ENCODE peak calls at places on chromosomes 5 and 9, in eight cellular contexts. One of them, this sample, is unnamed.

GRCh38 chr5:51033215-51033614 is 350.0 kb upstream of the ISL1 start:
- DNase-seq in brain microvascular endothelial cell: no peak
- DNase-seq in A673: no peak
- DNase-seq in fibroblast of lung: no peak
- DNase-seq in prostate gland: no peak
- DNase-seq in body of pancreas: peak; percentile 16
- DNase-seq in GM12865: no peak
- DNase-seq in AG04450: no peak
- DNase-seq in this sample: no peak

GRCh38 chr5:132474881-132475511 is 15.6 kb downstream of the IRF1 start:
- DNase-seq in brain microvascular endothelial cell: no peak
- DNase-seq in A673: no peak
- DNase-seq in fibroblast of lung: no peak
- DNase-seq in prostate gland: no peak
- DNase-seq in body of pancreas: no peak
- DNase-seq in GM12865: no peak
- DNase-seq in AG04450: no peak
- DNase-seq in this sample: no peak

GRCh38 chr9:79809931-79810330 is 238.2 kb downstream of the TLE4 start:
- DNase-seq in brain microvascular endothelial cell: peak; percentile 12
- DNase-seq in A673: no peak
- DNase-seq in fibroblast of lung: peak; percentile 84
- DNase-seq in prostate gland: no peak
- DNase-seq in body of pancreas: no peak
- DNase-seq in GM12865: no peak
- DNase-seq in AG04450: peak; percentile 55
- DNase-seq in this sample: peak; percentile 81

GRCh38 chr5:145908206-145908945 is 28.0 kb upstream of the SH3RF2 start:
- DNase-seq in brain microvascular endothelial cell: no peak
- DNase-seq in A673: no peak
- DNase-seq in fibroblast of lung: no peak
- DNase-seq in prostate gland: no peak
- DNase-seq in body of pancreas: no peak
- DNase-seq in GM12865: no peak
- DNase-seq in AG04450: no peak
- DNase-seq in this sample: no peak

GRCh38 chr5:123398058-123398728 is 25.0 kb downstream of the CEP120 start:
- DNase-seq in brain microvascular endothelial cell: no peak
- DNase-seq in A673: no peak
- DNase-seq in fibroblast of lung: no peak
- DNase-seq in prostate gland: no peak
- DNase-seq in body of pancreas: no peak
- DNase-seq in GM12865: no peak
- DNase-seq in AG04450: no peak
- DNase-seq in this sample: no peak

GRCh38 chr5:1242733-1243486 is 17.7 kb downstream of the SLC6A18 start:
- DNase-seq in brain microvascular endothelial cell: no peak
- DNase-seq in A673: no peak
- DNase-seq in fibroblast of lung: no peak
- DNase-seq in prostate gland: no peak
- DNase-seq in body of pancreas: no peak
- DNase-seq in GM12865: no peak
- DNase-seq in AG04450: no peak
- DNase-seq in this sample: no peak

GRCh38 chr5:101163088-101163487 is 260.0 kb upstream of the ST8SIA4 start:
- DNase-seq in brain microvascular endothelial cell: no peak
- DNase-seq in A673: no peak
- DNase-seq in fibroblast of lung: no peak
- DNase-seq in prostate gland: no peak
- DNase-seq in body of pancreas: no peak
- DNase-seq in GM12865: no peak
- DNase-seq in AG04450: no peak
- DNase-seq in this sample: no peak

GRCh38 chr5:157610990-157611389 is 35.4 kb upstream of the ADAM19 start:
- DNase-seq in brain microvascular endothelial cell: no peak
- DNase-seq in A673: no peak
- DNase-seq in fibroblast of lung: no peak
- DNase-seq in prostate gland: no peak
- DNase-seq in body of pancreas: no peak
- DNase-seq in GM12865: no peak
- DNase-seq in AG04450: no peak
- DNase-seq in this sample: no peak

GRCh38 chr5:157651623-157652376 is 438 bp downstream of the SOX30 start:
- DNase-seq in brain microvascular endothelial cell: peak; percentile 8
- DNase-seq in A673: peak; percentile 5
- DNase-seq in fibroblast of lung: peak; percentile 45
- DNase-seq in prostate gland: peak; percentile 43
- DNase-seq in body of pancreas: peak; percentile 48
- DNase-seq in GM12865: peak; percentile 86
- DNase-seq in AG04450: no peak
- DNase-seq in this sample: peak; percentile 42

GRCh38 chr9:1273859-1274258 is 223.7 kb downstream of the DMRT2 start:
- DNase-seq in brain microvascular endothelial cell: no peak
- DNase-seq in A673: no peak
- DNase-seq in fibroblast of lung: no peak
- DNase-seq in prostate gland: no peak
- DNase-seq in body of pancreas: no peak
- DNase-seq in GM12865: peak; percentile 56
- DNase-seq in AG04450: no peak
- DNase-seq in this sample: no peak

GRCh38 chr9:6498982-6499381 is 86.0 kb downstream of the UHRF2 start:
- DNase-seq in brain microvascular endothelial cell: peak; percentile 33
- DNase-seq in A673: no peak
- DNase-seq in fibroblast of lung: peak; percentile 43
- DNase-seq in prostate gland: no peak
- DNase-seq in body of pancreas: no peak
- DNase-seq in GM12865: no peak
- DNase-seq in AG04450: peak; percentile 20
- DNase-seq in this sample: peak; percentile 11

GRCh38 chr5:56819027-56819881 is 3.9 kb downstream of the MAP3K1 start:
- DNase-seq in brain microvascular endothelial cell: no peak
- DNase-seq in A673: peak; percentile 9
- DNase-seq in fibroblast of lung: peak; percentile 39
- DNase-seq in prostate gland: no peak
- DNase-seq in body of pancreas: no peak
- DNase-seq in GM12865: no peak
- DNase-seq in AG04450: no peak
- DNase-seq in this sample: no peak

GRCh38 chr5:87844866-87845265 is 423.8 kb downstream of the TMEM161B start:
- DNase-seq in brain microvascular endothelial cell: no peak
- DNase-seq in A673: no peak
- DNase-seq in fibroblast of lung: no peak
- DNase-seq in prostate gland: no peak
- DNase-seq in body of pancreas: no peak
- DNase-seq in GM12865: no peak
- DNase-seq in AG04450: no peak
- DNase-seq in this sample: no peak

GRCh38 chr5:126452477-126452876 is 29.3 kb downstream of the GRAMD2B start:
- DNase-seq in brain microvascular endothelial cell: no peak
- DNase-seq in A673: no peak
- DNase-seq in fibroblast of lung: no peak
- DNase-seq in prostate gland: no peak
- DNase-seq in body of pancreas: no peak
- DNase-seq in GM12865: no peak
- DNase-seq in AG04450: no peak
- DNase-seq in this sample: no peak

GRCh38 chr5:149422429-149423286 is 43.6 kb upstream of the IL17B start:
- DNase-seq in brain microvascular endothelial cell: peak; percentile 76
- DNase-seq in A673: no peak
- DNase-seq in fibroblast of lung: peak; percentile 98
- DNase-seq in prostate gland: no peak
- DNase-seq in body of pancreas: no peak
- DNase-seq in GM12865: no peak
- DNase-seq in AG04450: peak; percentile 95
- DNase-seq in this sample: peak; percentile 99

GRCh38 chr5:149425729-149426128 is 46.6 kb upstream of the IL17B start:
- DNase-seq in brain microvascular endothelial cell: no peak
- DNase-seq in A673: no peak
- DNase-seq in fibroblast of lung: no peak
- DNase-seq in prostate gland: no peak
- DNase-seq in body of pancreas: no peak
- DNase-seq in GM12865: no peak
- DNase-seq in AG04450: no peak
- DNase-seq in this sample: peak; percentile 27

GRCh38 chr5:149424371-149425315 is 45.6 kb upstream of the IL17B start:
- DNase-seq in brain microvascular endothelial cell: no peak
- DNase-seq in A673: no peak
- DNase-seq in fibroblast of lung: no peak
- DNase-seq in prostate gland: no peak
- DNase-seq in body of pancreas: no peak
- DNase-seq in GM12865: no peak
- DNase-seq in AG04450: no peak
- DNase-seq in this sample: peak; percentile 60

GRCh38 chr5:149421834-149422233 is 42.7 kb upstream of the IL17B start:
- DNase-seq in brain microvascular endothelial cell: no peak
- DNase-seq in A673: no peak
- DNase-seq in fibroblast of lung: peak; percentile 83
- DNase-seq in prostate gland: no peak
- DNase-seq in body of pancreas: no peak
- DNase-seq in GM12865: no peak
- DNase-seq in AG04450: no peak
- DNase-seq in this sample: peak; percentile 87

DNA sequence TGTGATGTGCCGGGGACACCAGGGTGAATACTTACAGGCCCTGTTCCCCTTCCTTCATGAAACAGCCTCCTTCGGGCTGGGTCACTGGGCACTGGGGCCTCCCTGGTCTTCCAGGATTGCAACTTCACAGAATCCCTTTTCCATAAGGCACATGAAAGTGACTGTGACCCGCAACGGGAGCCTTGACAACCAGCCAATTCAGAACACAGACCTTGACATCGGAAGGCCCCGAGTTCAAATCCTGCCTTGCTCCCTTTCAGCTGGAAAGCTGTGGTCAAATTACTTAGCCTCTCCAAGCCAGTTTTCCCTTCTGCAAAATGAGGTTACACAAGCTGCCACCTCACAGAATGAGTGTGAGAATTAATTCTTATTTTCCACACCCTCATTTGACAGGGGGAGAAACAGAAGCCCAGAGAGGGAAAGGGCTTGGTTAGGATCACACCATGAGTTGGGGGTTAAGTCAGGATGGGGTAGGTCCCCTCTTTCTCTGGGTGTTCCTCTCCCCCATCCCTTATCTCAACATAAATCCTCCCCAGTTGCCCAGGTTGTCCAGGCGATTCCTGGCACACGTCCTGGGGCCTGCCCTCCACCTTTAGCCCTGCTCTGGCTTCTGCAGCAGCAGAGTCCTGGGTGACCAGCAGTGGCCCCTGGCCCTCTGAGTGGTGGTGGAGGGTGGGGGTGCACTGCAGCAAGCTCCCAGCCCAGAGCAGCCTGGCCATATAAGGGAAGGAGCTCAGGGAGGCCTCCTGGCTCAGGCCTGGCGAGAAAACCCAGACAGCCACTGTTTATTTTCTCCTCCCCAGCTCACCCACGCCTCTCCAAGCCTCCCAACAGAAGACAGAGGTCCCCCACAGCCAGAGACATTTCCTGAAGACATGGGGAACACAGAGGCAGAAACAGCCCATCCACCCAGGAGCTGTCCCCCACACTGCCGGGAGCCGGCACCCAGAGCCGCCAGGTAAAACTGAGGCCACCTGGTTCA is 44.5 kb upstream of the IL17B start:
- DNase-seq in brain microvascular endothelial cell: peak; percentile 84
- DNase-seq in A673: no peak
- DNase-seq in fibroblast of lung: peak; percentile 89
- DNase-seq in prostate gland: no peak
- DNase-seq in body of pancreas: no peak
- DNase-seq in GM12865: no peak
- DNase-seq in AG04450: peak; percentile 63
- DNase-seq in this sample: peak; percentile 89
- H3K4me3 ChIP-seq in brain microvascular endothelial cell: peak overlapping the region; percentile 42
- H3K4me3 ChIP-seq in A673: no peak overlapping the region
- H3K4me3 ChIP-seq in fibroblast of lung: no peak overlapping the region
- H3K4me3 ChIP-seq in prostate gland: no peak overlapping the region
- H3K4me3 ChIP-seq in body of pancreas: no peak overlapping the region
- H3K4me3 ChIP-seq in GM12865: no peak overlapping the region
- H3K4me3 ChIP-seq in AG04450: peak overlapping the region; percentile 44
- H3K4me3 ChIP-seq in this sample: peak overlapping the region; percentile 49

GRCh38 chr9:15403155-15403554 is 19.5 kb upstream of the SNAPC3 start:
- DNase-seq in brain microvascular endothelial cell: no peak
- DNase-seq in A673: peak; percentile 34
- DNase-seq in fibroblast of lung: no peak
- DNase-seq in prostate gland: no peak
- DNase-seq in body of pancreas: no peak
- DNase-seq in GM12865: peak; percentile 41
- DNase-seq in AG04450: no peak
- DNase-seq in this sample: no peak
- TF ChIP-seq CTCF in brain microvascular endothelial cell: peak; percentile 51
- TF ChIP-seq CTCF in A673: peak; percentile 48
- TF ChIP-seq CTCF in fibroblast of lung: peak; percentile 25
- TF ChIP-seq CTCF in prostate gland: no peak
- TF ChIP-seq CTCF in body of pancreas: no peak
- TF ChIP-seq CTCF in GM12865: peak; percentile 21
- TF ChIP-seq CTCF in AG04450: no peak
- TF ChIP-seq CTCF in this sample: peak; percentile 25

GRCh38 chr9:21677834-21678233 is 124.6 kb upstream of the MTAP start:
- DNase-seq in brain microvascular endothelial cell: peak; percentile 74
- DNase-seq in A673: peak; percentile 0
- DNase-seq in fibroblast of lung: peak; percentile 78
- DNase-seq in prostate gland: no peak
- DNase-seq in body of pancreas: no peak
- DNase-seq in GM12865: no peak
- DNase-seq in AG04450: no peak
- DNase-seq in this sample: peak; percentile 84
- H3K4me3 ChIP-seq in brain microvascular endothelial cell: peak overlapping the region; percentile 12
- H3K4me3 ChIP-seq in A673: no peak overlapping the region
- H3K4me3 ChIP-seq in fibroblast of lung: peak overlapping the region; percentile 48
- H3K4me3 ChIP-seq in prostate gland: no peak overlapping the region
- H3K4me3 ChIP-seq in body of pancreas: no peak overlapping the region
- H3K4me3 ChIP-seq in GM12865: no peak overlapping the region
- H3K4me3 ChIP-seq in AG04450: no peak overlapping the region
- H3K4me3 ChIP-seq in this sample: peak overlapping the region; percentile 28

DNA sequence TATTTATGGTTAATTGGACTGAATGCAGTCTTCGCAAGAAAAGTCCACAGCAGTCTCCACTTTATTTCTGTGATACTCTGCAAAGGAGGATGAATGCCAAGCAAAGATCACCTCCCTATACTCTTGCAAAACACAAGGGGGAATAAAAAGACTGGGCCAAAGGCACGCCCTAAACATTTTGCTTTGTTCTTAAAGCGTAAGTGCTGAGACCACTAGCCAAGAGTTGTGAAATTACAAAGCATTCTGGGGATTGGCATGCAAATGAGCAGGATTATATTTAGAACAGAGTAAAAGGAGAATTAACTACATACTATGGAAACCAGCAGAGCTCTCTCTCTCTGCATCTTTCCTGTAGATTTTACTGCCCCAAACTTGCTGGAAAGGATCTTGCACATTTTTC is 54.5 kb downstream of the DPYSL3 start:
- DNase-seq in brain microvascular endothelial cell: no peak
- DNase-seq in A673: peak; percentile 71
- DNase-seq in fibroblast of lung: peak; percentile 93
- DNase-seq in prostate gland: no peak
- DNase-seq in body of pancreas: no peak
- DNase-seq in GM12865: peak; percentile 30
- DNase-seq in AG04450: no peak
- DNase-seq in this sample: peak; percentile 87
- TF ChIP-seq CTCF in brain microvascular endothelial cell: no peak
- TF ChIP-seq CTCF in A673: no peak
- TF ChIP-seq CTCF in fibroblast of lung: no peak
- TF ChIP-seq CTCF in prostate gland: no peak
- TF ChIP-seq CTCF in body of pancreas: no peak
- TF ChIP-seq CTCF in GM12865: no peak
- TF ChIP-seq CTCF in AG04450: no peak
- TF ChIP-seq CTCF in this sample: no peak